ENCODE peak calls at places on chromosomes 11 and 22, in five cellular contexts. C is cardiac fibroblast, W is immature natural killer cell, L is anterior cingulate cortex, H is skeletal muscle cell. S is an unnamed sample.

GRCh38 chr11:134275534-134276395 is at the start of gene GLB1L3:
- DNase-seq in C (no peak), W (peak; percentile 59), L (peak; percentile 32), H (no peak), S (peak; percentile 65)

GRCh38 chr11:12841946-12842630 is 167.0 kb upstream of the RASSF10 start:
- DNase-seq in C (peak; percentile 81), W (no peak), L (no peak), H (no peak), S (peak; percentile 77)

GRCh38 chr22:34841911-34842310 is 224.0 kb upstream of the ISX start:
- DNase-seq in C (no peak), W (no peak), L (no peak), H (no peak), S (no peak)

GRCh38 chr22:20389288-20389687 is 4.7 kb upstream of the ZNF74 start:
- DNase-seq in C (no peak), W (no peak), L (no peak), H (no peak), S (no peak)

GRCh38 chr11:73326929-73327811 is 19.1 kb downstream of the ARHGEF17 start:
- DNase-seq in C (peak; percentile 57), W (no peak), L (no peak), H (no peak), S (no peak)

GRCh38 chr11:105790841-105791240 is 181.0 kb downstream of the GRIA4 start:
- DNase-seq in C (no peak), W (no peak), L (no peak), H (no peak), S (no peak)

GRCh38 chr11:8934735-8935478 is 2.2 kb upstream of the C11orf16 start:
- DNase-seq in C (peak; percentile 66), W (no peak), L (no peak), H (peak; percentile 49), S (peak; percentile 80)

GRCh38 chr11:44607324-44607962 is 42.0 kb downstream of the CD82 start:
- DNase-seq in C (no peak), W (no peak), L (no peak), H (no peak), S (no peak)

GRCh38 chr22:44261861-44262595 is 50.7 kb downstream of the SHISAL1 start:
- DNase-seq in C (peak; percentile 30), W (no peak), L (no peak), H (no peak), S (peak; percentile 76)

GRCh38 chr11:57001674-57002401 is 13.1 kb downstream of the OR5AK2 start:
- DNase-seq in C (peak; percentile 18), W (no peak), L (no peak), H (no peak), S (peak; percentile 5)

GRCh38 chr11:1834132-1834610 is 619 bp upstream of the SYT8 start:
- DNase-seq in C (no peak), W (no peak), L (no peak), H (no peak), S (no peak)

GRCh38 chr11:34185926-34186841 is 80.8 kb downstream of the NAT10 start:
- DNase-seq in C (peak; percentile 24), W (no peak), L (peak; percentile 48), H (no peak), S (peak; percentile 63)